ENCODE peak calls at places on chromosomes 2 and 18, in five cellular contexts. L, J, U, S and W are unnamed samples.

GRCh38 chr2:21501344-21502027 is 377.7 kb downstream of the TDRD15 start:
- DNase-seq in L (no peak), J (no peak), U (no peak), S (no peak), W (peak)

GRCh38 chr18:55323051-55323994 is 264.7 kb downstream of the TCF4 start:
- DNase-seq in L (no peak), J (no peak), U (no peak), S (no peak), W (no peak)

GRCh38 chr18:77811510-77811909 is 561.9 kb downstream of the GALR1 start:
- DNase-seq in L (no peak), J (no peak), U (no peak), S (no peak), W (no peak)

GRCh38 chr18:67919316-67919715 is 402.8 kb upstream of the DSEL start:
- DNase-seq in L (no peak), J (no peak), U (no peak), S (no peak), W (no peak)

GRCh38 chr2:217011576-217011975 is 151.7 kb upstream of the TNP1 start:
- DNase-seq in L (no peak), J (no peak), U (no peak), S (no peak), W (no peak)

GRCh38 chr2:79620679-79621078 is 107.8 kb downstream of the CTNNA2 start:
- DNase-seq in L (no peak), J (no peak), U (no peak), S (no peak), W (no peak)

GRCh38 chr2:170235860-170236638 is 58.1 kb downstream of the MYO3B start:
- DNase-seq in L (no peak), J (peak), U (peak), S (peak), W (peak)

GRCh38 chr2:48112911-48113687 is 206.8 kb upstream of the FBXO11 start:
- DNase-seq in L (no peak), J (no peak), U (no peak), S (no peak), W (no peak)

GRCh38 chr2:25409468-25409867 is 67.7 kb upstream of the DNMT3A start:
- DNase-seq in L (no peak), J (no peak), U (no peak), S (no peak), W (no peak)

GRCh38 chr2:191917430-191917881 is 70.6 kb upstream of the CAVIN2 start:
- DNase-seq in L (no peak), J (no peak), U (no peak), S (no peak), W (no peak)

GRCh38 chr2:17387591-17387990 is 130.6 kb downstream of the RAD51AP2 start:
- DNase-seq in L (no peak), J (no peak), U (no peak), S (no peak), W (no peak)

GRCh38 chr2:50952596-50952995 is 79.3 kb downstream of the NRXN1 start:
- DNase-seq in L (no peak), J (no peak), U (no peak), S (no peak), W (no peak)

GRCh38 chr2:111618577-111618930 is 265.4 kb downstream of the ANAPC1 start:
- DNase-seq in L (no peak), J (no peak), U (no peak), S (no peak), W (no peak)

GRCh38 chr2:234292205-234292954 is 204.5 kb downstream of the ARL4C start:
- DNase-seq in L (peak), J (no peak), U (no peak), S (no peak), W (no peak)